ENCODE peak calls at places on chromosomes 3 and 15, in four cellular contexts. G is HCT116, U is K562, O is HepG2. P is an unnamed sample.

GRCh38 chr3:184387174-184387714 is 7.4 kb downstream of the CHRD start:
- DNase-seq in G (no peak), U (no peak), O (no peak), P (no peak)

GRCh38 chr3:187850256-187851010 is 105.2 kb upstream of the BCL6 start:
- DNase-seq in G (no peak), U (no peak), O (peak), P (no peak)

GRCh38 chr3:111695584-111696213 is 100.6 kb upstream of the ZBED2 start:
- DNase-seq in G (no peak), U (no peak), O (peak), P (no peak)

GRCh38 chr3:136787226-136787793 is 31.6 kb upstream of the SLC35G2 start:
- DNase-seq in G (no peak), U (peak), O (peak), P (no peak)

GRCh38 chr3:150762662-150763121 is 277 bp downstream of the SIAH2 start:
- DNase-seq in G (no peak), U (no peak), O (no peak), P (no peak)

GRCh38 chr3:160400048-160400630 is 689 bp downstream of the SMC4 start:
- DNase-seq in G (no peak), U (peak), O (peak), P (no peak)

GRCh38 chr3:134667461-134667860 is 16.6 kb upstream of the KY start:
- DNase-seq in G (no peak), U (no peak), O (no peak), P (no peak)

GRCh38 chr15:38685686-38686339 is 121.2 kb upstream of the RASGRP1 start:
- DNase-seq in G (no peak), U (no peak), O (no peak), P (no peak)

GRCh38 chr3:182954553-182954952 is 25.8 kb downstream of the DCUN1D1 start:
- DNase-seq in G (no peak), U (no peak), O (no peak), P (no peak)

GRCh38 chr15:45555914-45556608 is 31.1 kb upstream of the BLOC1S6 start:
- DNase-seq in G (no peak), U (no peak), O (no peak), P (no peak)

GRCh38 chr3:32881624-32882023 is 63.8 kb downstream of the TRIM71 start:
- DNase-seq in G (no peak), U (no peak), O (no peak), P (no peak)

GRCh38 chr15:64530472-64530871 is 70.1 kb downstream of the ZNF609 start:
- DNase-seq in G (no peak), U (no peak), O (no peak), P (no peak)

GRCh38 chr15:57545995-57546394 is 45.7 kb upstream of the MYZAP start:
- DNase-seq in G (no peak), U (no peak), O (no peak), P (no peak)

GRCh38 chr3:186208328-186208989 is 99.6 kb upstream of the ETV5 start:
- DNase-seq in G (no peak), U (no peak), O (no peak), P (no peak)

GRCh38 chr3:155232605-155233004 is 60.9 kb downstream of the STRIT1 start:
- DNase-seq in G (peak), U (no peak), O (no peak), P (no peak)

GRCh38 chr15:99605990-99606389 is 40.2 kb downstream of the MEF2A start:
- DNase-seq in G (no peak), U (no peak), O (no peak), P (no peak)

GRCh38 chr3:14258906-14259904 is 80.6 kb downstream of the LSM3 start:
- DNase-seq in G (no peak), U (no peak), O (no peak), P (no peak)

GRCh38 chr15:69131362-69132215 is 28.8 kb upstream of the GLCE start:
- DNase-seq in G (no peak), U (no peak), O (no peak), P (no peak)

GRCh38 chr3:57434041-57434440 is 110.1 kb downstream of the DNAH12 start:
- DNase-seq in G (peak), U (no peak), O (peak), P (no peak)

GRCh38 chr15:89496155-89497098 is at the start of gene RHCG:
- DNase-seq in G (no peak), U (peak), O (peak), P (no peak)

GRCh38 chr3:175149675-175150074 is 290.5 kb downstream of the NAALADL2 start:
- DNase-seq in G (no peak), U (no peak), O (peak), P (no peak)

GRCh38 chr3:196320110-196320509 is 2.1 kb upstream of the DYNLT2B start:
- DNase-seq in G (no peak), U (no peak), O (no peak), P (no peak)

GRCh38 chr3:120147072-120147871 is 53.0 kb upstream of the GSK3B start:
- DNase-seq in G (no peak), U (no peak), O (peak), P (no peak)

GRCh38 chr3:134311693-134312071 is 61.0 kb upstream of the RYK start:
- DNase-seq in G (no peak), U (no peak), O (no peak), P (no peak)

GRCh38 chr3:43894176-43895049 is 203.7 kb downstream of the ABHD5 start:
- DNase-seq in G (peak), U (peak), O (no peak), P (no peak)

GRCh38 chr3:124360140-124360539 is 368.2 kb upstream of the ROPN1 start:
- DNase-seq in G (no peak), U (no peak), O (no peak), P (no peak)

GRCh38 chr3:63295806-63296205 is 17.7 kb downstream of the SYNPR start:
- DNase-seq in G (no peak), U (no peak), O (no peak), P (no peak)

GRCh38 chr3:43028678-43029490 is 49.8 kb downstream of the GASK1A start:
- DNase-seq in G (no peak), U (no peak), O (peak), P (no peak)

GRCh38 chr3:135736740-135737139 is 228.8 kb upstream of the PPP2R3A start:
- DNase-seq in G (peak), U (peak), O (peak), P (no peak)

GRCh38 chr3:14768182-14768790 is 50.5 kb upstream of the FGD5 start:
- DNase-seq in G (no peak), U (no peak), O (no peak), P (no peak)

GRCh38 chr15:52709172-52709979 is 30.2 kb upstream of the ATOSA start:
- DNase-seq in G (no peak), U (no peak), O (peak), P (no peak)

GRCh38 chr3:179156170-179156569 is 8.0 kb downstream of the PIK3CA start:
- DNase-seq in G (no peak), U (no peak), O (no peak), P (no peak)

GRCh38 chr3:105436687-105437086 is 70.0 kb downstream of the ALCAM start:
- DNase-seq in G (no peak), U (no peak), O (peak), P (no peak)

GRCh38 chr3:70392227-70392626 is 79.8 kb upstream of the MDFIC2 start:
- DNase-seq in G (no peak), U (no peak), O (no peak), P (no peak)

GRCh38 chr3:136939489-136939888 is 18.3 kb upstream of the IL20RB start:
- DNase-seq in G (no peak), U (no peak), O (no peak), P (no peak)

GRCh38 chr3:10248984-10249748 is 907 bp downstream of the TATDN2 start:
- DNase-seq in G (no peak), U (peak), O (no peak), P (no peak)

GRCh38 chr15:87755226-87755625 is 501.3 kb downstream of the NTRK3 start:
- DNase-seq in G (no peak), U (no peak), O (no peak), P (no peak)

GRCh38 chr3:139187154-139187553 is 142.5 kb upstream of the PRR23C start:
- DNase-seq in G (no peak), U (no peak), O (no peak), P (no peak)

GRCh38 chr3:139182143-139182542 is 137.5 kb upstream of the PRR23C start:
- DNase-seq in G (no peak), U (no peak), O (no peak), P (no peak)

GRCh38 chr3:139180489-139180888 is 135.8 kb upstream of the PRR23C start:
- DNase-seq in G (no peak), U (no peak), O (no peak), P (no peak)

GRCh38 chr3:139185482-139185881 is 140.8 kb upstream of the PRR23C start:
- DNase-seq in G (no peak), U (no peak), O (no peak), P (no peak)

DNA sequence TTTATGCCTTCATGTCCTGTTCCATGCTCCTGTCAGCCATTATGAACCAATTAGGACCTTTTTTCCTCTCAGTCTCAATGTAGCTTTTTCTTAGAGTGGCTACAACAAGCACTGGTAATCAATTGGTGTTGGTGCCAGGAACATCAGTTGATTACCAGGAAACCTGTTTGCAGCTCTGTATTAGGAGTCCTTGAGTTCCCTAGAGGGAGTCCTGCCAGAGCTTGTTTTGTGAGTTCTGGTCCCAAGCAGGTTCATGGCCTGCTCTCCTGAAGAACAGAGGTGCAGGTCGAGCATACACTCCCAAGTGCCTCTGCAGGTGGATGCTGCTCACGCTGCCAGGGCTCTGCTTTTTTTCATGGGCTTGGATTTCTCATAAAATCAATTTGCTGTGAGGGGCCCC is 137.9 kb upstream of the PRR23C start:
- DNase-seq in G (no peak), U (no peak), O (no peak), P (no peak)
- TF ChIP-seq TCF7L2 in G (no peak), U (no peak), O (no peak), P (no peak)

DNA sequence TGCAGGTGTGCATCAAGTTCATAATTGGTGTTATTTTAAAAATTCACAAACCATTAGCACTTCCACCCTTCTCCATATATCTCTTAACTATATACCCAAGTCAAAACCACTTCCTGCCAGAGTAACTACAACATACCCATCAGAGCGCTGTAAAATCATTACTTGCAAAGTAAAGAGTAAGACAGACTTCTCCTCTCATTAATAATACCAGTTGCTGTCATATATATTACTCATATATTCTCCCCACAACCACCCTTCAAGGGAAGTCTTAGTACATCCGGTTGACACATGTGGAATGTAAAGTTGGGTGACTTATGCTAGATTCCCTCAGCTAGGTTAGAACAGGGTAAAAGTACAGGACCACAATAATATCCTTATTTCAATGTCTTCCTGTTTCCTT is 5.6 kb downstream of the TERC start:
- DNase-seq in G (no peak), U (no peak), O (no peak), P (no peak)
- H3K4me3 ChIP-seq in G (no peak), U (no peak), O (no peak), P (no peak)

DNA sequence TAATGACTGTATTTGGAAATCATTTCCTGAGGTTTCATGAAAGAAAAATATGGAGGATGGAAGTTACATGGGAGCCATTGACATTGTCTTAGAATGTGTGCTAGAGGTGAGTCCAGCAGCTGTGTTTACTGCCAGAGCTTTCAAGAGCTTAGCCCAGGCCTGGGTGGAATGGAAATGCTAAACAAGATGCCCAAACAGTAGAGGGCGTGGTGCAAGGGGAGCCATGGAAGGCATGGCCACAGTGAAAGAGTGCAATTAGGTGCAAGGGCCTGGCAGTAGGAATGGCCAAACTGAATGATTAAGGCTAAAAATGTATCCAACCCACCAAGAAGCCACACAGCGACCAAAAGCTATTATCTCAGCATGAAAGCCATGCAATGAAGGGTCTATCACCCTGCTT is 257.7 kb upstream of the NR2F2 start:
- DNase-seq in G (no peak), U (no peak), O (no peak), P (no peak)
- TF ChIP-seq CTCF in G (no peak), U (peak), O (peak), P (peak)

DNA sequence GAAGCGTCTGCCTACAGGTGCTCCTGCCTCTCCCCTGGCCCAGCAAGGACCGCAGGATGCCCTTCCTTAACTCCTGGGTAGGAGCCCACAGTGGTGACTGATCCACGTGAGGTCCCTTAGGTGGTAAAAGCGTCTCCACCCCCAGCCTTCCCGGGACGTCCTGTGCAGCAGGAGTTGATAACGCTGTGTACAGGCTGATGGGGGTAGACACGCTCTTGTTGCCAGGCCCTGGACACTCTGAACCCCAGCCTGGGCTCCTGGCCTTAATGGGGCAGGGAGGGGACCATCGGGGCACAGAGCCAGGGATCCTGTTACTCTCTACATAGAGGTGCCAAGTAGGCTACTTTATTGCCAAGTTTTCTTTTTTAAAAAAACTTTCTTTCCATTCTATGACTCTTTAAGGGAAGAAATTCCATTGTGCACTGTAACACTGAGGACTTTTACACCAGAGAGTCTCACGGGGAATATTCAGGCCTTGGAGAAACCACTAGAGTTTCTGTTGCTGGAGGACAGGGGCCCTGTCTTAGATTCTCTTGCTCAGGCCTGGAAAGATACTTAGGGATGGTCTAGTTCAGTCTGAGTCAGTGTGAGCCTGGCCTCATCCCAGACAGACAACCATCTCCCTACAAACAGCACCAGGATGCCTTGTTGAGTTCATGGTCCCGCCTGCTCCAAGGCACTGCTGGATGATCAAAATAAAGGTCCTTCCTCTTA is 104.3 kb upstream of the RNU6-1 start:
- DNase-seq in G (no peak), U (no peak), O (no peak), P (no peak)
- TF ChIP-seq TCF7L2 in G (no peak), U (no peak), O (no peak), P (no peak)

DNA sequence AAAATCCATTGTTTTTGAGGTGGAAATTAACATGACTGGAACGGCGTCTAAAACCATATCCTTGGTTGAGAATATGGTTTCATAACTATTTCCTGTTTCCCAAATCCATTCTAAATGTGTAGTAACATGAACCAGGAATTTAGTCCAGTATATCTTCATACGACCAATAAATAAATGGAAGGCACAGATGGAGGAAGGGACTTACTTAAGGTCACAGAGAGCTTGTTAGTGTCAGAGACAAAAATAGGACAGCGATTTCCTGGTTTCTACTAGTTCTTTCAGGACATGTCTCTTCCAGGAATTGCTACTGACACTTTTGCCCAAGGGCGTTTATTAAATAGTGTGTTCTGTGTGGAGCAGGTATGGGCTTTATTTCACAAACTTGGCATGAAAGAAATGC is 41.2 kb downstream of the HES1 start:
- DNase-seq in G (no peak), U (no peak), O (no peak), P (no peak)
- H3K4me3 ChIP-seq in G (no peak), U (no peak), O (no peak), P (no peak)

GRCh38 chr3:148162132-148162531 is 535.6 kb upstream of the AGTR1 start:
- DNase-seq in G (no peak), U (no peak), O (no peak), P (no peak)
- TF ChIP-seq CTCF in G (no peak), U (no peak), O (no peak), P (no peak)

DNA sequence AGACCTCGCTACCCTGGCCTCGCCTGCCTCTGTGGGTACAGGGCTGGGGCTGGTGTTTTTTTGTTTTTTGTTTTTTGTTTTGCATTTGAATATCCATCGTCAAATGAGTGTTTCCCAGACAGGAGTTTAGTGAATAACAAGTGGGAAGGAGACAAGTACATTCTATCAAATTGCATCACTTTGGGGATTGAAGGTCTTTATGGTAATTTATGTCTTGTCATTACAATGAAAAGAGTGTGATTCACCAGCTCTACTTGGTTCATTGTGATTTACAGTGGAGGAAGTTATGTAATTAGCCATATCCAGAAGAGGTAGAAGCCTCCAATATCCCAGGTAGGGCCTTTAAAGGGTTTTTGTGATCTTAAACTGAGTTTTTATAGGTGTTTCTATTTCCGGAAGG is 161.0 kb upstream of the UBE2E1 start:
- DNase-seq in G (no peak), U (no peak), O (no peak), P (no peak)
- TF ChIP-seq TCF7L2 in G (no peak), U (no peak), O (no peak), P (no peak)

GRCh38 chr15:67822537-67823370 is 2.6 kb upstream of the SKOR1 start:
- DNase-seq in G (no peak), U (peak), O (no peak), P (no peak)

GRCh38 chr15:67824157-67824899 is 981 bp upstream of the SKOR1 start:
- DNase-seq in G (no peak), U (no peak), O (no peak), P (no peak)

GRCh38 chr15:67821784-67822451 is 3.4 kb upstream of the SKOR1 start:
- DNase-seq in G (no peak), U (no peak), O (no peak), P (no peak)

GRCh38 chr15:67824900-67825879 is at the start of gene SKOR1:
- DNase-seq in G (no peak), U (peak), O (no peak), P (no peak)

GRCh38 chr15:67823371-67824156 is 1.7 kb upstream of the SKOR1 start:
- DNase-seq in G (no peak), U (peak), O (no peak), P (no peak)
- H3K4me3 ChIP-seq in G (no peak), U (peak), O (no peak), P (peak)

GRCh38 chr3:157077565-157077991 is 82.4 kb downstream of the CCNL1 start:
- DNase-seq in G (no peak), U (no peak), O (peak), P (no peak)
- TF ChIP-seq CTCF in G (no peak), U (no peak), O (peak), P (peak)

GRCh38 chr3:86942191-86942590 is 48.8 kb downstream of the VGLL3 start:
- DNase-seq in G (no peak), U (no peak), O (no peak), P (no peak)
- TF ChIP-seq TCF7L2 in G (no peak), U (no peak), O (no peak), P (no peak)

P was measured in Panc1.